ENCODE peak calls at places on chromosomes 6 and 20, in eight cellular contexts. T is pancreas; E is adipocyte; G is ovary; J is H7; L is WERI-Rb-1; B is naive thymus-derived CD4-positive, alpha-beta T cell; Y is vagina. C is an unnamed sample. For H3K27me3 and H3K36me3, the result is how much of the 10 kb centered on the place peaks cover.

GRCh38 chr20:32978009-32978335 is 26.3 kb downstream of the SUN5 start:
- DNase-seq in T (no peak), E (no peak), G (no peak), J (peak), L (no peak), B (no peak), Y (no peak), C (no peak)

GRCh38 chr6:164252260-164252659 is 837.7 kb downstream of the QKI start:
- DNase-seq in T (no peak), E (no peak), G (no peak), J (no peak), L (no peak), B (no peak), Y (no peak), C (no peak)

GRCh38 chr20:60271597-60271996 is 313.4 kb downstream of the CDH26 start:
- DNase-seq in T (no peak), E (peak), G (no peak), J (peak), L (no peak), B (no peak), Y (no peak), C (peak)

GRCh38 chr20:24479595-24479994 is 10.2 kb downstream of the SYNDIG1 start:
- DNase-seq in T (no peak), E (no peak), G (no peak), J (no peak), L (no peak), B (no peak), Y (no peak), C (no peak)

GRCh38 chr6:151307501-151307900 is 67.7 kb downstream of the AKAP12 start:
- DNase-seq in T (no peak), E (no peak), G (no peak), J (no peak), L (no peak), B (no peak), Y (no peak), C (no peak)

GRCh38 chr6:14276667-14277404 is 159.3 kb downstream of the CD83 start:
- DNase-seq in T (no peak), E (no peak), G (no peak), J (no peak), L (no peak), B (peak), Y (peak), C (no peak)

GRCh38 chr6:131101911-131102680 is 33.2 kb upstream of the AKAP7 start:
- DNase-seq in T (no peak), E (no peak), G (no peak), J (no peak), L (no peak), B (no peak), Y (no peak), C (no peak)

GRCh38 chr6:159533016-159533415 is 160.0 kb downstream of the SOD2 start:
- DNase-seq in T (no peak), E (no peak), G (no peak), J (no peak), L (no peak), B (no peak), Y (no peak), C (no peak)

GRCh38 chr20:57688864-57689263 is 21.0 kb downstream of the PMEPA1 start:
- DNase-seq in T (no peak), E (no peak), G (peak), J (no peak), L (no peak), B (no peak), Y (no peak), C (no peak)

GRCh38 chr6:27672113-27672799 is 199.4 kb upstream of the ZNF184 start:
- DNase-seq in T (no peak), E (peak), G (peak), J (no peak), L (peak), B (no peak), Y (no peak), C (no peak)

GRCh38 chr6:98487612-98488011 is 346.8 kb upstream of the POU3F2 start:
- DNase-seq in T (no peak), E (no peak), G (no peak), J (peak), L (peak), B (no peak), Y (no peak), C (peak)

GRCh38 chr6:139856562-139856961 is 482.1 kb upstream of the CITED2 start:
- DNase-seq in T (no peak), E (peak), G (no peak), J (no peak), L (no peak), B (no peak), Y (no peak), C (no peak)

DNA sequence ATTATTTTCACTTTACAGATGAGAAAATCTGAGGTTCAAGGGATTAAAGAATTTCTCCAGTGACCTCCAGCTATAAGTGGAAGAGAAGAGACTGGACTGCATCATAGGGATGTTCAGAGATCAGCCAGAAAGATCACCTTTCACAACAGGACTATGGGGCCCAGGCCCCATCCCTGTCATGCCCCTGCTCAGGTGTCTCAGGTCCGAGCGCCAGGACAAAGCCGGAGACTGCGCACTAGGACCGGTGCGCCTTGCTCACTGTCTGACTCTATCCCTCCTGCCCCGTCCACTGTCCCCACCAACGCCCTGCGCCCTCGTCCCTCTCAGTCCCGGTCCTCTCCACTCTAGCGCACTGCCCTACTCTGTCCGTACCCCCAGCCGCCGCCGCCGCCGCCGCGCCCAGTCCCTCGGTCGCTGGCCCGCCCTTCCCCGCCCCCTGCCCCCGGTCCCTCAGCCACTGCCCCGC is 548 bp upstream of the RAD21L1 start:
- DNase-seq in T (no peak), E (no peak), G (no peak), J (no peak), L (no peak), B (no peak), Y (no peak), C (no peak)
- H3K27me3 ChIP-seq in T (under half), E (under half), G (under half), J (under half), L (under half), B (under half), Y (under half), C (under half)

GRCh38 chr20:35947489-35947888 is 6.8 kb downstream of the SCAND1 start:
- DNase-seq in T (no peak), E (peak), G (no peak), J (peak), L (peak), B (no peak), Y (no peak), C (no peak)
- H3K36me3 ChIP-seq in T (under half), E (under half), G (under half), J (under half), L (half or more), B (under half), Y (under half), C (under half)

GRCh38 chr6:168226095-168226781 is 93.3 kb downstream of the DACT2 start:
- DNase-seq in T (no peak), E (no peak), G (no peak), J (no peak), L (no peak), B (no peak), Y (no peak), C (no peak)
- H3K27me3 ChIP-seq in T (under half), E (under half), G (under half), J (under half), L (under half), B (under half), Y (under half), C (under half)

GRCh38 chr6:36525346-36525745 is 21.9 kb downstream of the STK38 start:
- DNase-seq in T (no peak), E (no peak), G (no peak), J (no peak), L (no peak), B (no peak), Y (no peak), C (no peak)
- H3K36me3 ChIP-seq in T (under half), E (half or more), G (under half), J (under half), L (half or more), B (half or more), Y (under half), C (under half)

DNA sequence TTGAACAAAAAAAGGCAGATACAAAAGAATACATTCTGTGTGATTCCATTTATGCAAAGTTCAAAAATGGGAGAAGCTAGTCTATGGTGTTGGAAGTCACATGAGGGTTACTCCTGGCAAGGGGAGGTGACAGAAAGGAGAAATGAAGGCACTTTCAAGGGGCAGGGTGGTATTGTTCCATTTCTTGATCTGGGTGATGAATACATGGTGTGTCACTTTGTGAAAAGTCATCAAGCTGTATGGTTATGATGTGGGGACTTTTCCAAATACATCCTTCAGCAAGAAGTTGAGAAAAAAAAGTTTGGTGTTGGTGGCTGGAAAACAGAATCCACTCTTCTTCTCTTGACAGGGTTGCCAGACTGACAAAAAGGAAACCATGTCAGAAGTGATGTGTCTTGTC is 60.6 kb upstream of the MDGA1 start:
- DNase-seq in T (no peak), E (no peak), G (no peak), J (no peak), L (no peak), B (no peak), Y (no peak), C (no peak)
- H3K27me3 ChIP-seq in T (under half), E (under half), G (under half), J (half or more), L (under half), B (under half), Y (under half), C (under half)

GRCh38 chr6:404685-405423 is 13.3 kb downstream of the IRF4 start:
- DNase-seq in T (no peak), E (no peak), G (no peak), J (no peak), L (no peak), B (peak), Y (no peak), C (no peak)
- H3K36me3 ChIP-seq in T (under half), E (under half), G (under half), J (under half), L (under half), B (under half), Y (under half), C (under half)

GRCh38 chr6:43246301-43247114 is 3.2 kb downstream of the TTBK1 start:
- DNase-seq in T (peak), E (no peak), G (no peak), J (peak), L (no peak), B (no peak), Y (no peak), C (peak)
- H3K27me3 ChIP-seq in T (under half), E (half or more), G (under half), J (half or more), L (under half), B (under half), Y (under half), C (under half)